ENCODE peak calls at places on chromosomes 4 and X, in six cellular contexts. V is stimulated activated CD8-positive, alpha-beta memory T cell treated with anti-CD3 and anti-CD28 coated beads, Interleukin-2, amount 100 ng/mL, for 1 hour; L is putamen; S is T-helper 2 cell; B is heart left ventricle; O is posterior cingulate gyrus. H is an unnamed sample.
A peak's percentile ranks its signal among the peaks of the same experiment; 100 is the strongest.

GRCh38 chrX:14409341-14409740 is 120.0 kb upstream of the GLRA2 start:
- DNase-seq in V (no peak), L (no peak), S (no peak), B (peak; percentile 7), O (no peak), H (no peak)

GRCh38 chrX:54407266-54407665 is 32.9 kb upstream of the TSR2 start:
- DNase-seq in V (no peak), L (no peak), S (no peak), B (no peak), O (no peak), H (no peak)

GRCh38 chr4:84277923-84278322 is 221.2 kb downstream of the NKX6-1 start:
- DNase-seq in V (no peak), L (no peak), S (no peak), B (no peak), O (no peak), H (no peak)

GRCh38 chr4:102525556-102525955 is 24.4 kb downstream of the NFKB1 start:
- DNase-seq in V (no peak), L (no peak), S (no peak), B (no peak), O (no peak), H (no peak)

GRCh38 chr4:8021796-8022195 is 82.1 kb upstream of the AFAP1 start:
- DNase-seq in V (no peak), L (no peak), S (no peak), B (no peak), O (no peak), H (no peak)

GRCh38 chr4:122152699-122153328 is 683 bp downstream of the BLTP1 start:
- DNase-seq in V (peak; percentile 12), L (peak; percentile 43), S (peak; percentile 8), B (peak; percentile 22), O (peak; percentile 53), H (peak; percentile 57)

GRCh38 chrX:83916525-83916924 is 55.6 kb downstream of the CYLC1 start:
- DNase-seq in V (no peak), L (no peak), S (no peak), B (no peak), O (no peak), H (peak; percentile 34)

GRCh38 chrX:133250184-133251080 is 32.3 kb upstream of the TFDP3 start:
- DNase-seq in V (no peak), L (no peak), S (no peak), B (no peak), O (no peak), H (peak; percentile 38)

GRCh38 chrX:790031-790430 is 159.4 kb downstream of the SHOX start:
- DNase-seq in V (no peak), L (no peak), S (no peak), B (no peak), O (no peak), H (peak; percentile 26)

GRCh38 chr4:118814054-118814453 is 21.9 kb downstream of the SEC24D start:
- DNase-seq in V (no peak), L (no peak), S (no peak), B (peak; percentile 17), O (no peak), H (no peak)

GRCh38 chr4:3709061-3709845 is 56.9 kb upstream of the ADRA2C start:
- DNase-seq in V (no peak), L (no peak), S (no peak), B (no peak), O (no peak), H (no peak)

GRCh38 chrX:34734383-34734782 is 77.3 kb upstream of the TMEM47 start:
- DNase-seq in V (no peak), L (no peak), S (no peak), B (no peak), O (no peak), H (no peak)

GRCh38 chr4:16239086-16239485 is 12.8 kb upstream of the TAPT1 start:
- DNase-seq in V (no peak), L (no peak), S (no peak), B (no peak), O (no peak), H (no peak)

GRCh38 chr4:179112441-179113170 is 1670.4 kb upstream of the AGA start:
- DNase-seq in V (no peak), L (no peak), S (no peak), B (no peak), O (no peak), H (no peak)

GRCh38 chr4:31362756-31363155 is 642.6 kb downstream of the PCDH7 start:
- DNase-seq in V (no peak), L (no peak), S (no peak), B (no peak), O (no peak), H (no peak)

GRCh38 chr4:7971159-7971631 is 31.5 kb upstream of the AFAP1 start:
- DNase-seq in V (no peak), L (no peak), S (no peak), B (no peak), O (no peak), H (no peak)

GRCh38 chrX:13733506-13733905 is 914 bp downstream of the TRAPPC2 start:
- DNase-seq in V (no peak), L (no peak), S (no peak), B (no peak), O (no peak), H (no peak)

GRCh38 chrX:41180194-41180902 is 95.1 kb downstream of the USP9X start:
- DNase-seq in V (no peak), L (peak; percentile 34), S (peak; percentile 13), B (peak; percentile 8), O (peak; percentile 28), H (peak; percentile 65)

GRCh38 chr4:3440979-3441500 is 728 bp upstream of the HGFAC start:
- DNase-seq in V (no peak), L (no peak), S (no peak), B (no peak), O (no peak), H (no peak)

GRCh38 chr4:53987761-53988171 is 76.6 kb downstream of the CHIC2 start:
- DNase-seq in V (no peak), L (peak; percentile 53), S (no peak), B (no peak), O (no peak), H (no peak)

GRCh38 chr4:16122784-16123183 is 39.0 kb upstream of the PROM1 start:
- DNase-seq in V (no peak), L (no peak), S (no peak), B (no peak), O (no peak), H (no peak)

GRCh38 chr4:6742507-6742906 is 26.5 kb downstream of the BLOC1S4 start:
- DNase-seq in V (no peak), L (no peak), S (no peak), B (no peak), O (no peak), H (no peak)

GRCh38 chr4:55920571-55920970 is 28.2 kb upstream of the CEP135 start:
- DNase-seq in V (no peak), L (no peak), S (no peak), B (no peak), O (no peak), H (no peak)

H was measured in mesendoderm.